ENCODE peak calls at places on chromosomes 16 and 17, in four cellular contexts. X is H9, G is uterus, A is mammary epithelial cell. L is an unnamed sample. For H3K9me3, the result is how much of the 10 kb centered on the place peaks cover.

GRCh38 chr17:1617620-1618174 is 10.9 kb downstream of the SLC43A2 start:
- DNase-seq in X (no peak), G (no peak), A (no peak), L (no peak)

GRCh38 chr17:29176500-29177351 is 3.5 kb downstream of the MYO18A start:
- DNase-seq in X (peak), G (peak), A (peak), L (peak)

GRCh38 chr16:79756571-79756970 is 156.0 kb upstream of the MAF start:
- DNase-seq in X (no peak), G (no peak), A (peak), L (no peak)

GRCh38 chr16:49464877-49465504 is 91.4 kb downstream of the C16orf78 start:
- DNase-seq in X (peak), G (no peak), A (no peak), L (no peak)

GRCh38 chr16:70751593-70751992 is 49.4 kb downstream of the VAC14 start:
- DNase-seq in X (no peak), G (no peak), A (no peak), L (no peak)

GRCh38 chr17:79187186-79187585 is 112.6 kb downstream of the ENGASE start:
- DNase-seq in X (no peak), G (no peak), A (no peak), L (no peak)

GRCh38 chr17:33964344-33964979 is 290.6 kb upstream of the CCL2 start:
- DNase-seq in X (peak), G (no peak), A (no peak), L (peak)

GRCh38 chr16:57127836-57128235 is 35.5 kb downstream of the CPNE2 start:
- DNase-seq in X (no peak), G (no peak), A (no peak), L (no peak)

GRCh38 chr17:82105882-82106696 is 8.1 kb upstream of the FASN start:
- DNase-seq in X (peak), G (peak), A (peak), L (peak)

GRCh38 chr17:158379-158778 is 21.0 kb downstream of the SCGB1C2 start:
- DNase-seq in X (no peak), G (no peak), A (no peak), L (no peak)

GRCh38 chr17:50848691-50849090 is 13.3 kb downstream of the WFIKKN2 start:
- DNase-seq in X (peak), G (no peak), A (no peak), L (no peak)

GRCh38 chr16:70160388-70160787 is 13.2 kb upstream of the CLEC18C start:
- DNase-seq in X (no peak), G (no peak), A (no peak), L (no peak)

GRCh38 chr17:6666077-6666521 is 14.5 kb downstream of the C17orf100 start:
- DNase-seq in X (peak), G (peak), A (peak), L (no peak)

GRCh38 chr17:78735832-78736525 is 46.1 kb downstream of the CYTH1 start:
- DNase-seq in X (no peak), G (no peak), A (peak), L (peak)

GRCh38 chr16:11674818-11675560 is 6.7 kb downstream of the SNN start:
- DNase-seq in X (no peak), G (no peak), A (peak), L (no peak)

GRCh38 chr17:40903129-40903847 is 18.2 kb upstream of the KRT20 start:
- DNase-seq in X (no peak), G (no peak), A (peak), L (no peak)

GRCh38 chr16:81429045-81429521 is 15.5 kb upstream of the CMIP start:
- DNase-seq in X (peak), G (no peak), A (no peak), L (no peak)

GRCh38 chr16:2514333-2515179 is 804 bp downstream of the ATP6V0C start:
- DNase-seq in X (peak), G (no peak), A (no peak), L (peak)

GRCh38 chr17:48604770-48605329 is at the start of gene HOXB6:
- DNase-seq in X (no peak), G (no peak), A (no peak), L (no peak)

GRCh38 chr16:49531425-49531824 is 157.8 kb downstream of the C16orf78 start:
- DNase-seq in X (no peak), G (no peak), A (no peak), L (no peak)

GRCh38 chr16:30112197-30113030 is 923 bp downstream of the GDPD3 start:
- DNase-seq in X (peak), G (peak), A (peak), L (peak)

GRCh38 chr17:44898768-44899073 is 524 bp downstream of the EFTUD2 start:
- DNase-seq in X (no peak), G (no peak), A (no peak), L (no peak)

DNA sequence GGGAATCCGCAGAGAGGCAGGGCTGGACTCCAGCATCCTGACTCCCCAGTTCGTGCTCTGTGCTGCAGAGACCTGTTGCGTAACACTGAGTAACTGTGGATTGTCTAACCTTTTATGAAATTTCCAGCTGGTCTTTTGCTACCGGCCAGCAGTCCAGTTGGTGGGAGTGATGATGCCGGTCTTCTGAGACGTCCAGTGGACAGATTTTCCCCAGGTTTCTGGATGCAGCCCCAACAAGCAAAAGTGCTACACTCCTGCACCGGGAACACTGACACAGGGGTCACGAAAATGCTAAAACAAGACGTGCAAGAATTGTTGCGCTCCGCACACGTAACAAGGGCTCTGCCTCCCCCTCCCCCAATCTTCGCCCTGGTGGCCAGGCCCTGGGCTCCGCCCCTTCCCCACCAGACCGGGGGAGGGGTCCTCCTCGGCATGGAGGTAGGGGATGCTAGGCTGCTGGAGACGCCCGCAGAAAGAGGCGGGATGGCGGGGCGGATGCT is 701 bp upstream of the MRC2 start:
- DNase-seq in X (peak), G (peak), A (peak), L (no peak)
- H3K9me3 ChIP-seq in X (under half), G (under half), A (under half), L (under half)

DNA sequence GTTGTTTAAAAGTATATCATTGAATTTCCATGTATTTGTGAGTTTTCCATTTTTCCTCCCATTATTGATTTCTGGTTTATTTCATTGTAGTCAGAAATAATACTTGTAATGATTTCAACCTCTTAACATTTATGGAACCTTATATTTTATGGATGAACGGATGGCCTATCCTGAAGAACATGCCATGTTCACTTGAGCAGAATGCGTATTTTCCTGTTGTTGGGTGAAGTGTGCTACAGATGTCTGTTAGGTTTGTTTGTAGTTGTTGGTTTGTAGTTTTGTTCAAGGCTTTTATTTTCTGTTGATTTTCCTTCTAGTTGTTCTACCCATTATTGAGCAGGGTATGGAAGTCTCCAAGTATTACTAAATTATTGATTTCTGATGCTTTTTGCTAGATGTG is 107.2 kb upstream of the NACA2 start:
- DNase-seq in X (no peak), G (no peak), A (no peak), L (no peak)
- H3K9me3 ChIP-seq in X (under half), G (under half), A (under half), L (under half)

DNA sequence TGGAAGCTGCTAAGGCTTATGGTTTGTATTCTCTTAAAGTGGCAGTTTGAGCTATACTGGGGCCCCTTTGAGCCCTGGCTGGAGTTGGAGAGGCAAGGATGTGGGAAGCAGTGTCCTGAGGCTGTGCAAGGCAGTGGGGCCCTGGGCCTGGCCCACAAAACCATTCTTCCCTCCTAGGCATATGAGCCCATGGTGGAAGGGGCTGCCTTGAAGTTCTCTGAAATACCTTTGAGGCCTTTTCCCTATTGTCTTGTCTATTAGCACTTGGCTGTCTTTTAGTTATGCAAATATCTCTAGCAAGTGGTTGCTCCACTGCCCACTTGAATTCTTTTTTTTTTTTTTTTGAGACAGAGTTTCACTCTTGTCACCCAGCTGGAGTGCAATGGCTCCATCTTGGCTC is 119.2 kb downstream of the PCTP start:
- DNase-seq in X (peak), G (no peak), A (no peak), L (no peak)
- H3K9me3 ChIP-seq in X (under half), G (under half), A (under half), L (under half)

GRCh38 chr17:22300177-22300576 is 607.9 kb downstream of the KCNJ18 start:
- DNase-seq in X (no peak), G (no peak), A (no peak), L (no peak)

GRCh38 chr17:22301353-22301745 is 609.0 kb downstream of the KCNJ18 start:
- DNase-seq in X (no peak), G (no peak), A (no peak), L (no peak)

GRCh38 chr17:22303865-22304264 is 611.5 kb downstream of the KCNJ18 start:
- DNase-seq in X (no peak), G (no peak), A (no peak), L (no peak)

GRCh38 chr17:22303096-22303495 is 610.8 kb downstream of the KCNJ18 start:
- DNase-seq in X (no peak), G (no peak), A (no peak), L (no peak)

DNA sequence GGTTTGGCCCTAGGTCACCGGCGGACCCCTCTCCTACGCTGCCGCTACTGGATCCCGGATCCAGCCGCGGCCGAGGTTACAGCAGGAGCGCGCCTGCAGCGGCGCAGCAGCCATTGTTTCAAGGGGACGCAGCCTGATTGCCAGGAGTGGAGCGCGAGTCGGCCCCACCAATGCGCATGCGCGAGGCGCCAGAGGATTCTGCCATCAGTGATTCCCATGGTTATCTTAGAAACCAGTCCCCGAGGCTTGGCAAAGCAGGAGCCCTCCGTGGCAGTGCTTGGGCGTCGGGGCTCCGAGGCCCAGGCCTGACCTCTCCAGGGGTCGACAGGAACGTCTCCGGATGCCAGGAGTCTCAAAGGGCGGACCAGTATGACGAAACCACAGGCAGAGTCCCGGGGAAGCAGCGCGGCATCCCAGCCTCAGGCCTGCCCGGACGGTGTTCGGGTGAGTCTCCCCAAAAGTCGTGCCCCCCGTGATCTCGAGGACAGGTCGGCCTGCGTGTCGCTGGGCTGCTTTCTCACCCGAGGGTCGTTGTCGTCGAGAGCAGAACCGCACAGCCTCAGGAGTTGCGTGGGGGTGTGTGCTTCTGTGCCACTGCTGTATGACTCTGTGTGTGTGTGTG is 608.5 kb downstream of the KCNJ18 start:
- DNase-seq in X (no peak), G (no peak), A (no peak), L (no peak)
- H3K9me3 ChIP-seq in X (half or more), G (under half), A (half or more), L (half or more)

GRCh38 chr16:35187665-35188225 is 1728.3 kb downstream of the TP53TG3F start:
- DNase-seq in X (no peak), G (no peak), A (no peak), L (no peak)
- H3K9me3 ChIP-seq in X (half or more), G (under half), A (under half), L (under half)

DNA sequence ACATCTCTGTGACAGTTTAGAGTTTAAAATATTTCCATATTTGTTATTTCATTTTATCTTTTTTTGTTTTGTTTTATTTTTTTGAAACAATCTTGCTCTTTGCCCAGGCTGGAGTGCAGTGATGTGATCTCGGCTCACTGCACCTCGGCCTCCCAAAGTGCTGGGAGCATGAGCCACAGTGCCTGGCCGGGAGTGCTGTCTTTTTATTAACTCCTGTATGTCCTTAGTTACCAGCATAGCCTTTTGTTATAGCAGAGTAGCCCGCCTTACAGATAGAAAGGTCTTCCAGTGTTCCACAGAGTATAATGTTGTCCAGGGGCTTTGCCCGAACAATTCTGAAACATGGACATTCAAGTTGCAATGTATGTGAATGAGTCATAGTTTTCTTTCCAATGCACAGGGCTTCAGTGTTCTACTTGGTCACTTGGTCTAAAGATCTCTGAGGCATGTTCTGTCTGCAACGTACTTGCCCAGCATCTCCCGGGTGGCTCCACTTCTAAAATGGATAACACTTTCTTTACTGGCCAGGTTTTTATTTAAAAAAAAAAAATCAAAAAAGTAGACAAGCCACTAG is 125.6 kb downstream of the KCNJ18 start:
- DNase-seq in X (no peak), G (no peak), A (no peak), L (no peak)
- H3K9me3 ChIP-seq in X (half or more), G (under half), A (under half), L (under half)

GRCh38 chr17:69884361-69884760 is 190.7 kb upstream of the KCNJ16 start:
- DNase-seq in X (no peak), G (no peak), A (no peak), L (no peak)
- H3K9me3 ChIP-seq in X (under half), G (under half), A (under half), L (under half)

GRCh38 chr16:75745823-75746222 is 19.5 kb upstream of the CPHXL start:
- DNase-seq in X (no peak), G (no peak), A (no peak), L (no peak)

GRCh38 chr16:75750516-75750915 is 24.2 kb upstream of the CPHXL start:
- DNase-seq in X (no peak), G (no peak), A (no peak), L (no peak)

GRCh38 chr16:75742424-75743047 is 16.2 kb upstream of the CPHXL start:
- DNase-seq in X (no peak), G (no peak), A (no peak), L (no peak)

GRCh38 chr16:75745242-75745641 is 19.0 kb upstream of the CPHXL start:
- DNase-seq in X (no peak), G (no peak), A (no peak), L (no peak)
- H3K9me3 ChIP-seq in X (under half), G (under half), A (under half), L (under half)

DNA sequence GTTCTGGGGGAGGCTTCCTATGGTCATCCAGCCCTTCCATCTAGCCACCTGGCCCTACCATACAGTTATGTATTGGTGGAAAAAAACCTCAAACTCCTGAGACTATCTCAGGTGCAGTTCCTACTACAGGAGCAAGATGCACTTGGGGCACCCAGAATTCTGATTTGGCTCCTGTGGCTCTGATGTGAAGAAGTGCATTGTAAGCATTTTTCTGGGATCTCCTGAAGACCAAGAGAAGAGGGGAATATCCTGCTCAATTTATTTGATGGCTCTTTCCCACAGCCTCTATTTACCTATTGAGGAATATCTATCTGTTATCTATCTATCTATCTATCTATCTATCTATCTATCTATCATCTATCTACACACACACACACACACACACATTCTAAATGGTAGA is 1981.5 kb downstream of the TP53TG3F start:
- DNase-seq in X (no peak), G (no peak), A (no peak), L (no peak)
- H3K9me3 ChIP-seq in X (half or more), G (under half), A (under half), L (under half)

L was measured in CD4-positive, CD25-positive, alpha-beta regulatory T cell.